ENCODE peak calls at places on chromosomes 11 and 22, in ten cellular contexts. H is NB4, T is breast epithelium, O is transverse colon, V is Peyer's patch, G is HCT116, M is heart left ventricle, X is H54, N is body of pancreas, D is erythroblast. Q is an unnamed sample.

GRCh38 chr11:121645596-121645995 is 192.8 kb upstream of the SORL1-AS1 start:
- DNase-seq in G (no peak), D (no peak), M (no peak), O (no peak), V (no peak), T (no peak), X (no peak), H (no peak), N (no peak), Q (no peak)

GRCh38 chr11:70078095-70078795 is at the start of gene ANO1:
- DNase-seq in H (no peak), G (no peak), M (no peak), D (no peak), O (no peak), T (no peak), V (peak; percentile 49), X (no peak), N (peak; percentile 30), Q (peak; percentile 23)

GRCh38 chr22:29972121-29972520 is 89.1 kb downstream of the MTMR3 start:
- DNase-seq in M (no peak), G (no peak), V (no peak), O (no peak), X (no peak), H (no peak), T (no peak), D (no peak), N (no peak), Q (no peak)

GRCh38 chr11:46277313-46277622 is 194 bp upstream of the CREB3L1 start:
- DNase-seq in V (no peak), M (no peak), T (peak; percentile 48), H (no peak), D (peak; percentile 23), G (no peak), X (peak; percentile 86), O (no peak), N (peak; percentile 91), Q (peak; percentile 62)

GRCh38 chr11:125892071-125892470 is 4.6 kb downstream of the HYLS1 start:
- DNase-seq in X (no peak), T (no peak), M (no peak), G (no peak), O (no peak), V (no peak), D (no peak), N (no peak), H (no peak), Q (no peak)

GRCh38 chr11:36672815-36673450 is 74.9 kb upstream of the RAG2 start:
- DNase-seq in N (peak; percentile 13), X (no peak), G (peak; percentile 38), H (peak; percentile 36), O (no peak), M (no peak), T (no peak), V (no peak), D (peak; percentile 34), Q (no peak)

GRCh38 chr11:115959098-115959497 is 454.9 kb upstream of the CADM1 start:
- DNase-seq in G (no peak), N (peak; percentile 20), V (no peak), M (no peak), T (no peak), H (no peak), X (no peak), O (no peak), D (no peak), Q (no peak)

GRCh38 chr11:120622189-120622912 is 110.8 kb downstream of the GRIK4 start:
- DNase-seq in O (no peak), N (no peak), X (no peak), G (no peak), T (no peak), H (peak; percentile 96), V (no peak), M (no peak), D (peak; percentile 25), Q (no peak)

DNA sequence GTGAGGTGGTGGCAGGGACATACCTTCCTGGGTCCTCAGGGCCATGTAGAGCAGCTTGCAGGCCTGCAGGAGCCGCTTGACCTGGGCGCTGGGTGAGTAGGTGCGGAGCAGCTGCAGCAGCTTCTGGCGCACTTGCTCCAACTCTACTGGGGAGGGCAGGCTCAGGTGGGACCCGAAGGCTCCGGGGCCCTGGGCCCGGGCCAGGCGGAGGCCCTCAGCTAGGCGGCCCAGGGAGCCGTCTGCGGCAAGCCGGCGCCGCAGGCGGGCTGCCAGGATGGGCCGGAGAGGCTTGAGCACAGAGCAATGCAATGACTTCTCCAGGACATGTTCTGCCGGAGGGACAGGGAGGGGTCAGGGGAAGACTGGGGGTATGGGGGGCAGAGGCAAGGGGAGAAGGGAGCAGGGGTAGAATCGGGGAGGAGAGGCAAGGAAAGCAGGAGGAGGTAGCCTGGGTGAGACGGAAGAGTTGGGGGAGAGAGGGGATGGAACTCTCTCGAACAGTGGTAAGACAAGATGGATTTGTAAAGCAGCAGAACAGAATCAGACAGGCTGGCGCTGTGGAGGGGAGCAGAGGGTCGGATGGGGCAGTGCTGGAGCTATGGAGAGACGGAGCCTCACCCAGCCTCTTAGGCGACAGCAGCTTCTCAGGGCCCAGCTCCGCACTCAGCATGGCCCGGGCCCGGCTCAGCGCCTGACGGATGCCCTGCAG is 2.2 kb downstream of the RIN1 start:
- DNase-seq in T (no peak), N (no peak), X (no peak), D (no peak), M (no peak), H (no peak), O (no peak), V (no peak), G (no peak), Q (no peak)
- TF ChIP-seq POLR2A in T (no peak), N (no peak), X (no peak), D (no peak), M (no peak), H (no peak), O (no peak), V (no peak), G (no peak), Q (no peak)

DNA sequence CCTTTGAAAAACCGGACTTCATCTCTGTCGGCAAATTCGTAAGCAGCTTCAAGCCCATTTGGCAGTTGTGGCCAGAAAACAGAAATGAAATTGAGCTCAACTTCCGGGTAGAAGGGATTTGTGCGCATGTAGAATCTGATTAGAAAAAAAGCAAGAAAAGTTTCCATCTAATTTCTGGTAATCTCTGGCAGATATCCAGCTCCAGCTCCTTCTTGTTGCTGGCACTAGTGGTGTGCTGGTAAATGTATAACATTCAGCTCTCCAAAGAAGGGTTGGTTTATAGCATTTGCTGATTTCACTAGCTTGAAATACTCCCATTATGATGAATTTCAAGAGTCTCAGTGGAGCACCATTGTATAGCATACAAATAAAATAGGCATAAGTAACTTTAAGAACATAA is 5.4 kb downstream of the MMP1 start:
- DNase-seq in D (no peak), O (no peak), G (no peak), N (peak; percentile 23), H (no peak), M (no peak), T (no peak), V (no peak), X (no peak), Q (no peak)
- TF ChIP-seq POLR2A in D (no peak), O (no peak), G (no peak), N (no peak), H (no peak), M (no peak), T (no peak), V (no peak), X (no peak), Q (no peak)

DNA sequence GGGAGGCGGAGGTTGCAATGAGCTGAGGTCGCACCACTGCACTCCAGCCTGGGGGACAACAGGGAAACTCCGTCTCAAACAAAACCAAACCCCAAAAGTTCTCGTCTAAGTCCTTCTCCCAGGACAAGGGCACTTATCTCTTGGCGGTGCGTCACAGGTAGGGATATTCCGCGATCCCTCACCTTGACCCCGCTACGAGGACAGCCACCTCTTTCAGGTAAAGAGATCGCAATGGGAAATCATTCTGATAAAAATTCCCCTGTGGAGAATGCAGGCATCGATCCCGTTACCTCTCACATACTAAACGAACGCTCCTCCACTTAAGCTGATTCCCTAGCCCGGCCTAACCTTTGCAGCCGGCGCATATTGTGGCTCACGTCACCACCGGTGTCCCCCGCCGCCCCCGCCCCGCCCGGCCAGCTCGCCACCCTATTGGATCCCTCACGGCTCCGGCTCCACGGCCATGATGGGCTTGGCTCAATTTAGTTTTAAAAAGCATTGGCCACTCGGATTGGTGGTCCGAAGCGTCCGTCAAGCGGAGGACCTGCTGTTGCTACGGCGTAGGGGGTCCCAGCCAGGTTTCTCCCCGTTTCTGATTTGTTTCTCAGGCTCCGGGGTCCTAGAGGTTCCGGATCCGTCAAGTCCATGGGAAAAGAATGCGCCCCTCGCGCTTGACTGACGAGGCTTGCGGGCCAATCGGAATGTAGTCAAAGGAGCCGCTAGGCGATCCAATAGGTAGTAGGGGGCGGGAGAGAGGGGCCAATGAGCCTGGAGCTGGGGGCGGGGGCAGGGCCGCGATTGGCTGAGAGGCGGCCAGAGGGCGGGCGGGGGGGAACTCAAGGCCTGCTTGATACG is 439 bp upstream of the PPP6R3 start:
- DNase-seq in M (peak; percentile 98), X (peak; percentile 98), T (peak; percentile 99), D (peak; percentile 97), H (peak; percentile 99), N (peak; percentile 98), G (peak; percentile 96), V (peak; percentile 98), O (peak; percentile 96), Q (peak; percentile 99)
- TF ChIP-seq POLR2A in M (no peak), X (peak; percentile 22), T (no peak), D (no peak), H (no peak), N (no peak), G (no peak), V (no peak), O (no peak), Q (no peak)

GRCh38 chr22:41541484-41541883 is 2.8 kb downstream of the POLR3H start:
- DNase-seq in G (no peak), V (no peak), O (no peak), M (no peak), H (no peak), N (no peak), T (no peak), X (no peak), D (peak; percentile 37), Q (no peak)

GRCh38 chr22:41544671-41545476 is 604 bp upstream of the POLR3H start:
- DNase-seq in H (no peak), N (no peak), G (no peak), M (no peak), T (no peak), V (no peak), O (no peak), D (no peak), X (no peak), Q (no peak)

GRCh38 chr22:41540365-41540764 is 3.9 kb downstream of the POLR3H start:
- DNase-seq in V (no peak), N (no peak), M (no peak), O (no peak), D (no peak), X (no peak), T (no peak), G (no peak), H (no peak), Q (no peak)

GRCh38 chr22:41542224-41542623 is 2.0 kb downstream of the POLR3H start:
- DNase-seq in D (no peak), X (no peak), H (no peak), M (no peak), N (no peak), V (no peak), G (no peak), O (no peak), T (no peak), Q (no peak)

DNA sequence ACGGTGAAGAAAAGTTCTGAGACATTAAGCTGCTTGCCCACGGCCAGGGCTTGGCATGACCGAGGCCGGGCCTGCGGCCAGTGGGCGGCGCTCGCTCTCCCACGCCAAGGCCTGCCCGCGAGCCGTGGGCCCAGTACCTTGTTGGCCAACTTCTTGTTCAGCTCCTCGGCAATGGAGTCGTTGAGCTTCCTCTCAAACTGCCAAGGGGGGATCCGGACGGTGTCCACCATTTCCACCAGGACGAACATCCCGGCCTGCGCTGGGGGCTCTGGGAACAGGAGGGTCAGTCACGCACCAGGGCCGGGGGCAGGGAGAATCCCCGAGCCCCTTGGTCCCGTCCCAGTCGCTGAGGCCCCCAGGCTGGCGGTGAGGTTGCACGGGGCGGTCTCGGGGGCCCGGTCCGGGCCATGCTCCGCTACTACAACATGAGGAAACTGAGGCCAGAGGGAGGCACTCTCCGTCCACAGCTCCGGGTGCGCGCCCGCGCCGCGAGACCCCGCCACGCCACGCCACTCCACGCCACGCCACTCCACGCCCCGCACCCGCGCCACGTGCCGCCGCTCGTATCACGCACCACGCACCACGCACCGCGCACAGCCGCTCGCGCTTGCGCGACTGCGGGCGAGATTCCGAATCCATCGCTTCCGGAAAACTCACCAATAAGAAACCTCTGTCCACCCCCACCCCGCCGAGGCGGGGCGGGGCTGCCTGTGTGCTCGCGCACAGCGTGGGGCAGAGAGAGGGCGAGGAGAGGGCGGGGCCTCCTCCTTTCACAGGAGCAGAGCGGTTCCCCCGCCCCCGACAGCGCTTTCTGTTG is at the start of gene POLR3H:
- DNase-seq in D (peak; percentile 98), G (peak; percentile 90), M (peak; percentile 98), V (peak; percentile 99), X (peak; percentile 84), O (peak; percentile 99), T (peak; percentile 97), H (peak; percentile 97), N (peak; percentile 100), Q (peak; percentile 99)
- TF ChIP-seq POLR2A in D (peak; percentile 64), G (no peak), M (peak; percentile 67), V (peak; percentile 54), X (peak; percentile 57), O (peak; percentile 9), T (no peak), H (peak; percentile 46), N (peak; percentile 38), Q (peak; percentile 58)

Q was measured in uterus.